ENCODE peak calls at places on chromosomes 6 and 20, in nine cellular contexts. U is ELF-1; S is right lobe of liver; F is M059J; W is progenitor cell of endocrine pancreas; Y is HFF-Myc; J is AG20443; G is cardiac fibroblast; Z is activated naive CD4-positive, alpha-beta T cell. Q is an unnamed sample.

GRCh38 chr6:168179133-168179532 is 100.1 kb upstream of the FRMD1 start:
- DNase-seq in F (no peak), W (no peak), Y (no peak), S (no peak), U (no peak), G (no peak), J (no peak), Z (no peak), Q (no peak)

GRCh38 chr6:145506554-145506953 is 228.8 kb downstream of the EPM2A start:
- DNase-seq in U (no peak), S (no peak), G (no peak), J (peak), W (no peak), Y (no peak), F (no peak), Z (no peak), Q (no peak)

GRCh38 chr6:134502614-134503541 is 185.0 kb upstream of the SGK1 start:
- DNase-seq in G (peak), U (no peak), F (no peak), J (no peak), Z (no peak), S (peak), W (no peak), Y (no peak), Q (no peak)

GRCh38 chr20:4524792-4525191 is 196.9 kb upstream of the PRND start:
- DNase-seq in F (no peak), Z (no peak), S (no peak), Y (no peak), J (no peak), U (no peak), G (no peak), W (no peak), Q (no peak)

GRCh38 chr6:3517350-3517749 is 60.5 kb upstream of the SLC22A23 start:
- DNase-seq in W (no peak), Z (no peak), J (peak), U (no peak), G (peak), S (no peak), F (peak), Y (peak), Q (peak)

GRCh38 chr6:87357479-87358196 is 13.0 kb downstream of the C6orf163 start:
- DNase-seq in S (no peak), Z (no peak), G (no peak), F (no peak), J (no peak), U (no peak), W (no peak), Y (no peak), Q (no peak)

GRCh38 chr6:135637701-135638100 is 140.2 kb upstream of the AHI1 start:
- DNase-seq in G (peak), J (no peak), U (no peak), W (no peak), Z (no peak), F (no peak), S (no peak), Y (no peak), Q (no peak)

GRCh38 chr6:47698342-47698787 is at the start of gene ADGRF4:
- DNase-seq in W (no peak), G (peak), J (peak), Y (no peak), F (peak), S (no peak), Z (no peak), U (no peak), Q (peak)

GRCh38 chr6:116450769-116451740 is 10.1 kb upstream of the CALHM6 start:
- DNase-seq in Z (no peak), W (no peak), G (no peak), Y (no peak), U (no peak), F (peak), S (no peak), J (no peak), Q (peak)

GRCh38 chr6:160315310-160315709 is 32.9 kb upstream of the SLC22A3 start:
- DNase-seq in J (no peak), U (no peak), F (peak), Y (no peak), S (no peak), G (no peak), W (no peak), Z (no peak), Q (no peak)

GRCh38 chr6:6546318-6547110 is 42.0 kb upstream of the LY86 start:
- DNase-seq in G (peak), Z (no peak), W (peak), U (peak), F (peak), J (peak), Y (no peak), S (peak), Q (no peak)

GRCh38 chr20:61897401-61898295 is 168.0 kb downstream of the TAF4 start:
- DNase-seq in W (no peak), S (no peak), J (no peak), Y (no peak), F (no peak), G (no peak), U (no peak), Z (no peak), Q (no peak)

GRCh38 chr20:52924411-52925271 is 47.5 kb upstream of the TSHZ2 start:
- DNase-seq in S (no peak), F (peak), Z (no peak), G (no peak), W (no peak), U (no peak), Y (no peak), J (no peak), Q (no peak)

GRCh38 chr6:111184827-111185567 is 97.7 kb downstream of the SLC16A10 start:
- DNase-seq in S (no peak), U (no peak), Z (no peak), J (no peak), G (no peak), Y (no peak), F (no peak), W (no peak), Q (peak)

GRCh38 chr6:31579546-31580445 is 2.4 kb downstream of the LTB start:
- DNase-seq in J (no peak), W (no peak), U (no peak), Z (no peak), S (no peak), F (no peak), Y (no peak), G (no peak), Q (no peak)

GRCh38 chr6:148747145-148747492 is 289 bp downstream of the UST start:
- DNase-seq in G (peak), S (peak), Z (no peak), W (peak), J (peak), F (peak), U (no peak), Y (no peak), Q (no peak)

GRCh38 chr6:89895273-89895874 is 1.1 kb downstream of the GJA10 start:
- DNase-seq in F (peak), Z (no peak), J (peak), S (no peak), Y (peak), G (peak), U (peak), W (peak), Q (peak)

GRCh38 chr6:82067021-82067420 is 180.5 kb downstream of the IBTK start:
- DNase-seq in G (peak), Z (no peak), S (no peak), J (no peak), W (no peak), F (no peak), Y (no peak), U (no peak), Q (no peak)

GRCh38 chr6:111521497-111522275 is 38.7 kb upstream of the REV3L start:
- DNase-seq in Y (no peak), J (no peak), F (peak), S (no peak), U (no peak), G (no peak), W (no peak), Z (no peak), Q (no peak)

GRCh38 chr6:112881828-112882227 is 534.7 kb downstream of the RFPL4B start:
- DNase-seq in W (no peak), Y (no peak), G (no peak), J (peak), U (no peak), Z (no peak), F (no peak), S (no peak), Q (no peak)

GRCh38 chr6:133697666-133698065 is 191.2 kb upstream of the TCF21 start:
- DNase-seq in J (peak), Y (no peak), G (peak), F (peak), W (no peak), S (no peak), U (no peak), Z (no peak), Q (no peak)

GRCh38 chr6:142803027-142803426 is 141.9 kb downstream of the HIVEP2 start:
- DNase-seq in W (no peak), J (no peak), Y (no peak), G (no peak), S (no peak), U (no peak), Z (no peak), F (no peak), Q (no peak)

GRCh38 chr20:36893801-36894200 is 17.9 kb downstream of the TLDC2 start:
- DNase-seq in S (no peak), Z (no peak), W (no peak), Y (no peak), J (no peak), U (no peak), G (no peak), F (no peak), Q (no peak)

GRCh38 chr6:41578714-41579610 is 32.8 kb downstream of the FOXP4 start:
- DNase-seq in W (no peak), J (no peak), U (peak), Z (no peak), G (peak), S (no peak), Y (no peak), F (peak), Q (no peak)

GRCh38 chr20:18614244-18614643 is 26.4 kb downstream of the DTD1 start:
- DNase-seq in Y (no peak), S (no peak), W (no peak), Z (no peak), J (no peak), F (no peak), U (no peak), G (no peak), Q (no peak)

Q was measured in kidney glomerular epithelial cell.